ENCODE peak calls at places on chromosomes 13 and 19, in five cellular contexts. One of them, this sample, is unnamed.

GRCh38 chr13:33289966-33290365 is 4.4 kb upstream of the STARD13 start:
- DNase-seq in iris pigment epithelial cell: no peak
- DNase-seq in HEK293T: no peak
- DNase-seq in AG04450: no peak
- DNase-seq in lower leg skin: no peak
- DNase-seq in this sample: no peak

GRCh38 chr19:41626877-41627276 is at the start of gene CEACAM4:
- DNase-seq in iris pigment epithelial cell: no peak
- DNase-seq in HEK293T: no peak
- DNase-seq in AG04450: no peak
- DNase-seq in lower leg skin: no peak
- DNase-seq in this sample: no peak

GRCh38 chr13:61358599-61358998 is 57.0 kb downstream of the PCDH20 start:
- DNase-seq in iris pigment epithelial cell: no peak
- DNase-seq in HEK293T: no peak
- DNase-seq in AG04450: no peak
- DNase-seq in lower leg skin: no peak
- DNase-seq in this sample: no peak

GRCh38 chr13:42279080-42279479 is 7.1 kb downstream of the AKAP11 start:
- DNase-seq in iris pigment epithelial cell: no peak
- DNase-seq in HEK293T: no peak
- DNase-seq in AG04450: no peak
- DNase-seq in lower leg skin: no peak
- DNase-seq in this sample: no peak

GRCh38 chr13:100542546-100543156 is 45.9 kb downstream of the GGACT start:
- DNase-seq in iris pigment epithelial cell: peak; percentile 66
- DNase-seq in HEK293T: peak; percentile 23
- DNase-seq in AG04450: no peak
- DNase-seq in lower leg skin: peak; percentile 76
- DNase-seq in this sample: peak; percentile 57

GRCh38 chr13:98801626-98802418 is 49.4 kb upstream of the SLC15A1 start:
- DNase-seq in iris pigment epithelial cell: no peak
- DNase-seq in HEK293T: no peak
- DNase-seq in AG04450: no peak
- DNase-seq in lower leg skin: no peak
- DNase-seq in this sample: no peak

GRCh38 chr19:10389863-10390262 is 9.5 kb upstream of the TYK2 start:
- DNase-seq in iris pigment epithelial cell: no peak
- DNase-seq in HEK293T: no peak
- DNase-seq in AG04450: no peak
- DNase-seq in lower leg skin: no peak
- DNase-seq in this sample: no peak

GRCh38 chr19:10191347-10191746 is 3.4 kb downstream of the DNMT1 start:
- DNase-seq in iris pigment epithelial cell: peak; percentile 77
- DNase-seq in HEK293T: no peak
- DNase-seq in AG04450: peak; percentile 79
- DNase-seq in lower leg skin: no peak
- DNase-seq in this sample: peak; percentile 91

GRCh38 chr19:38993271-38993670 is 17.7 kb upstream of the FBXO17 start:
- DNase-seq in iris pigment epithelial cell: peak; percentile 74
- DNase-seq in HEK293T: no peak
- DNase-seq in AG04450: no peak
- DNase-seq in lower leg skin: no peak
- DNase-seq in this sample: peak; percentile 65

GRCh38 chr13:39552233-39552632 is 50.8 kb downstream of the LHFPL6 start:
- DNase-seq in iris pigment epithelial cell: no peak
- DNase-seq in HEK293T: no peak
- DNase-seq in AG04450: no peak
- DNase-seq in lower leg skin: no peak
- DNase-seq in this sample: no peak

GRCh38 chr19:44072543-44073401 is 813 bp downstream of the ZNF284 start:
- DNase-seq in iris pigment epithelial cell: peak; percentile 8
- DNase-seq in HEK293T: no peak
- DNase-seq in AG04450: no peak
- DNase-seq in lower leg skin: no peak
- DNase-seq in this sample: peak; percentile 18

GRCh38 chr19:53657778-53658177 is 26.0 kb downstream of the DPRX start:
- DNase-seq in iris pigment epithelial cell: no peak
- DNase-seq in HEK293T: no peak
- DNase-seq in AG04450: no peak
- DNase-seq in lower leg skin: no peak
- DNase-seq in this sample: no peak

GRCh38 chr13:112679932-112680677 is 9.7 kb upstream of the ATP11A start:
- DNase-seq in iris pigment epithelial cell: no peak
- DNase-seq in HEK293T: no peak
- DNase-seq in AG04450: no peak
- DNase-seq in lower leg skin: peak; percentile 79
- DNase-seq in this sample: no peak

GRCh38 chr19:49333426-49334288 is 1.5 kb upstream of the CD37 start:
- DNase-seq in iris pigment epithelial cell: peak; percentile 39
- DNase-seq in HEK293T: no peak
- DNase-seq in AG04450: no peak
- DNase-seq in lower leg skin: peak; percentile 83
- DNase-seq in this sample: peak; percentile 27

GRCh38 chr19:12838182-12838890 is at the start of gene MAST1:
- DNase-seq in iris pigment epithelial cell: no peak
- DNase-seq in HEK293T: peak; percentile 80
- DNase-seq in AG04450: no peak
- DNase-seq in lower leg skin: no peak
- DNase-seq in this sample: peak; percentile 29

GRCh38 chr13:98195054-98195791 is 18.2 kb upstream of the RNF113B start:
- DNase-seq in iris pigment epithelial cell: no peak
- DNase-seq in HEK293T: no peak
- DNase-seq in AG04450: no peak
- DNase-seq in lower leg skin: peak; percentile 29
- DNase-seq in this sample: no peak

GRCh38 chr13:99085139-99085845 is 107.4 kb upstream of the DOCK9 start:
- DNase-seq in iris pigment epithelial cell: no peak
- DNase-seq in HEK293T: no peak
- DNase-seq in AG04450: no peak
- DNase-seq in lower leg skin: peak; percentile 86
- DNase-seq in this sample: no peak

GRCh38 chr13:84641491-84641890 is 759.2 kb upstream of the SLITRK1 start:
- DNase-seq in iris pigment epithelial cell: peak; percentile 41
- DNase-seq in HEK293T: no peak
- DNase-seq in AG04450: no peak
- DNase-seq in lower leg skin: no peak
- DNase-seq in this sample: no peak

GRCh38 chr13:70108276-70108845 is at the start of gene KLHL1:
- DNase-seq in iris pigment epithelial cell: peak; percentile 1
- DNase-seq in HEK293T: no peak
- DNase-seq in AG04450: no peak
- DNase-seq in lower leg skin: no peak
- DNase-seq in this sample: no peak

This sample was measured in cardiac fibroblast.